ENCODE peak calls at places on chromosomes 4 and X, in six cellular contexts. B is stimulated activated naive B cell treated with anti-CD40 and anti-IgM and Interleukin-4, amounts not matched to agents 10 μg/mL and 1 μg/mL and 100 μg/mL, for 72 hours; U is transverse colon; S is NCI-H1436; P is ovary; W is upper lobe of left lung. G is an unnamed sample.

GRCh38 chr4:100738388-100739165 is 220.8 kb upstream of the EMCN start:
- DNase-seq in P (no peak), W (no peak), U (peak), S (no peak), B (no peak), G (no peak)

GRCh38 chr4:19577121-19577520 is 674.6 kb upstream of the SLIT2 start:
- DNase-seq in P (no peak), W (no peak), U (no peak), S (no peak), B (no peak), G (no peak)

GRCh38 chrX:152343306-152343705 is 107.8 kb downstream of the GABRA3 start:
- DNase-seq in P (no peak), S (no peak), W (no peak), B (no peak), U (no peak), G (no peak)

GRCh38 chr4:87119965-87120364 is 100.5 kb downstream of the KLHL8 start:
- DNase-seq in P (no peak), B (no peak), U (no peak), S (no peak), W (no peak), G (no peak)

GRCh38 chrX:38891641-38892413 is 90.6 kb downstream of the MID1IP1 start:
- DNase-seq in S (no peak), W (no peak), B (peak), U (no peak), P (no peak), G (peak)

GRCh38 chr4:40003986-40004385 is 26.3 kb upstream of the PDS5A start:
- DNase-seq in W (no peak), B (no peak), P (no peak), S (no peak), U (no peak), G (no peak)

GRCh38 chr4:184805462-184806245 is 20.1 kb downstream of the ACSL1 start:
- DNase-seq in U (peak), B (peak), P (no peak), W (peak), S (peak), G (no peak)

GRCh38 chrX:15988661-15989603 is 134.3 kb upstream of the AP1S2 start:
- DNase-seq in U (no peak), P (no peak), S (no peak), W (no peak), B (peak), G (no peak)

GRCh38 chr4:2364654-2365053 is 53.8 kb downstream of the ZFYVE28 start:
- DNase-seq in U (peak), B (peak), S (no peak), P (peak), W (peak), G (no peak)

GRCh38 chr4:124334119-124334518 is 378.4 kb downstream of the ANKRD50 start:
- DNase-seq in B (no peak), P (no peak), W (no peak), U (no peak), S (peak), G (no peak)

GRCh38 chr4:167613381-167613780 is 379.1 kb upstream of the SPOCK3 start:
- DNase-seq in B (no peak), S (no peak), P (no peak), U (no peak), W (no peak), G (no peak)

GRCh38 chr4:136329042-136329662 is 1203.1 kb downstream of the PCDH18 start:
- DNase-seq in W (no peak), B (no peak), S (no peak), P (no peak), U (no peak), G (no peak)

GRCh38 chr4:3765271-3766206 is 646 bp upstream of the ADRA2C start:
- DNase-seq in U (no peak), P (no peak), B (no peak), S (no peak), W (peak), G (no peak)

GRCh38 chr4:8019396-8020365 is 80.0 kb upstream of the AFAP1 start:
- DNase-seq in U (peak), S (no peak), P (no peak), W (no peak), B (no peak), G (no peak)

GRCh38 chr4:168633071-168633470 is 136.2 kb downstream of the PALLD start:
- DNase-seq in S (no peak), P (no peak), U (no peak), W (no peak), B (no peak), G (no peak)

GRCh38 chrX:370244-370962 is 16.3 kb downstream of the PPP2R3B start:
- DNase-seq in S (no peak), B (no peak), W (no peak), P (no peak), U (no peak), G (no peak)

GRCh38 chrX:42466706-42467105 is 311.3 kb downstream of the PPP1R2C start:
- DNase-seq in P (no peak), S (no peak), W (no peak), B (no peak), U (no peak), G (no peak)

GRCh38 chr4:8332038-8332857 is 62.7 kb downstream of the HTRA3 start:
- DNase-seq in W (no peak), S (no peak), B (no peak), P (no peak), U (peak), G (no peak)

GRCh38 chr4:128566688-128567087 is 242.8 kb upstream of the JADE1 start:
- DNase-seq in S (no peak), P (no peak), U (no peak), B (no peak), W (no peak), G (no peak)

GRCh38 chr4:142353149-142353738 is 492.9 kb downstream of the INPP4B start:
- DNase-seq in W (no peak), S (peak), U (no peak), P (no peak), B (no peak), G (no peak)

GRCh38 chrX:131830400-131831184 is 192.5 kb upstream of the STK26 start:
- DNase-seq in W (no peak), S (peak), U (peak), B (peak), P (peak), G (peak)

GRCh38 chr4:118684873-118685811 is at the start of gene METTL14:
- DNase-seq in B (peak), S (peak), P (peak), U (peak), W (peak), G (peak)

GRCh38 chrX:24796204-24796603 is 102.5 kb downstream of the POLA1 start:
- DNase-seq in S (no peak), W (no peak), P (no peak), B (no peak), U (no peak), G (no peak)

GRCh38 chrX:121052122-121052521 is 4.7 kb downstream of the GLUD2 start:
- DNase-seq in P (no peak), W (no peak), U (no peak), S (no peak), B (no peak), G (no peak)

GRCh38 chr4:65791807-65792308 is 121.6 kb upstream of the EPHA5 start:
- DNase-seq in W (no peak), P (no peak), S (no peak), B (no peak), U (no peak), G (no peak)

GRCh38 chr4:45931151-45931550 is 192.7 kb downstream of the GABRG1 start:
- DNase-seq in B (no peak), U (no peak), P (no peak), S (no peak), W (no peak), G (no peak)